ENCODE peak calls at places on chromosomes 2 and 18, in eight cellular contexts. D, N, V, A, U, E, I and Q are unnamed samples.

GRCh38 chr2:52512760-52513159 is 1254.8 kb upstream of the CHAC2 start:
- DNase-seq in D (no peak), N (no peak), V (no peak), A (no peak), U (no peak), E (no peak), I (no peak), Q (no peak)

GRCh38 chr2:183207110-183207509 is 82.9 kb downstream of the NUP35 start:
- DNase-seq in D (no peak), N (no peak), V (peak; percentile 66), A (no peak), U (no peak), E (peak; percentile 29), I (no peak), Q (no peak)

GRCh38 chr2:32864337-32864736 is 82.4 kb upstream of the LTBP1 start:
- DNase-seq in D (no peak), N (no peak), V (peak; percentile 90), A (no peak), U (no peak), E (no peak), I (no peak), Q (no peak)

GRCh38 chr2:217908544-217908943 is 94.3 kb downstream of the TNS1 start:
- DNase-seq in D (peak; percentile 63), N (no peak), V (no peak), A (no peak), U (no peak), E (no peak), I (no peak), Q (no peak)

GRCh38 chr2:64014628-64015027 is 4.6 kb downstream of the VPS54 start:
- DNase-seq in D (no peak), N (no peak), V (no peak), A (no peak), U (no peak), E (no peak), I (no peak), Q (no peak)

GRCh38 chr2:74671479-74671878 is 17.4 kb downstream of the SEMA4F start:
- DNase-seq in D (no peak), N (no peak), V (peak; percentile 38), A (no peak), U (no peak), E (no peak), I (peak; percentile 63), Q (no peak)

GRCh38 chr2:60806988-60807681 is 51.1 kb downstream of the PAPOLG start:
- DNase-seq in D (no peak), N (peak; percentile 81), V (peak; percentile 47), A (peak; percentile 97), U (no peak), E (peak; percentile 34), I (peak; percentile 16), Q (peak; percentile 66)

GRCh38 chr2:231992888-231993287 is 31.4 kb downstream of the DIS3L2 start:
- DNase-seq in D (no peak), N (no peak), V (no peak), A (no peak), U (no peak), E (no peak), I (no peak), Q (no peak)

GRCh38 chr2:176283669-176284068 is 14.4 kb downstream of the MTX2 start:
- DNase-seq in D (no peak), N (no peak), V (no peak), A (no peak), U (no peak), E (no peak), I (no peak), Q (no peak)

GRCh38 chr2:176283268-176283667 is 14.0 kb downstream of the MTX2 start:
- DNase-seq in D (no peak), N (no peak), V (no peak), A (peak; percentile 55), U (no peak), E (no peak), I (no peak), Q (no peak)

GRCh38 chr2:176284451-176285049 is 15.3 kb downstream of the MTX2 start:
- DNase-seq in D (no peak), N (no peak), V (peak; percentile 33), A (no peak), U (no peak), E (no peak), I (no peak), Q (no peak)

GRCh38 chr2:176281267-176281666 is 12.0 kb downstream of the MTX2 start:
- DNase-seq in D (no peak), N (no peak), V (peak; percentile 14), A (no peak), U (no peak), E (no peak), I (peak; percentile 70), Q (no peak)

DNA sequence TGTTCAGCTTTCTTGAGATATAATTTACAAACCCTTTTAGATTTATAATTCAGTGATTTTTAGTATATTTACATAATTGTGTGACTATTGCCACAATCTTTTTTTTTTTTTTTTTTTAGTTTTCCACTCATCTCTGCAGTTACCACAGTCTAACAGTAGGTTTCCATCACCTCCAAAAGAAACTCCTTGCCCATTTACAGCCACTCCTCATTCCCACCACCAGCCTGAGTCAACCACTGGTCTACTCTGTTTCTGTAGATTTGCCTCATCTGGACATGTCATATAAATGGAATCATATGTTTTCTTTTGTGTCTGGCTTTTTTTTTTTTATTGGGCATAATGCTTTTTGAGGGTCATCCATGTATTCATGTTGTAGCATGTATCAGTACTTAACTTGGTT is 16.1 kb downstream of the MTX2 start:
- DNase-seq in D (no peak), N (no peak), V (no peak), A (no peak), U (no peak), E (no peak), I (peak; percentile 46), Q (no peak)
- TF ChIP-seq CTCF in D (no peak), N (no peak), V (no peak), A (peak; percentile 11), U (no peak), E (no peak), I (no peak), Q (no peak)

GRCh38 chr2:24492283-24493272 is 1.5 kb downstream of the NCOA1 start:
- DNase-seq in D (no peak), N (no peak), V (peak; percentile 42), A (peak; percentile 56), U (no peak), E (peak; percentile 38), I (peak; percentile 10), Q (no peak)

GRCh38 chr2:24489942-24490673 is 946 bp upstream of the NCOA1 start:
- DNase-seq in D (no peak), N (peak; percentile 27), V (no peak), A (peak; percentile 90), U (peak; percentile 54), E (peak; percentile 56), I (peak; percentile 30), Q (no peak)

GRCh38 chr2:24489465-24489864 is 1.6 kb upstream of the NCOA1 start:
- DNase-seq in D (no peak), N (no peak), V (no peak), A (no peak), U (no peak), E (no peak), I (no peak), Q (no peak)

GRCh38 chr2:24491626-24492282 is 700 bp downstream of the NCOA1 start:
- DNase-seq in D (peak; percentile 73), N (peak; percentile 65), V (peak; percentile 4), A (peak; percentile 64), U (peak; percentile 26), E (peak; percentile 75), I (peak; percentile 13), Q (peak; percentile 66)

DNA sequence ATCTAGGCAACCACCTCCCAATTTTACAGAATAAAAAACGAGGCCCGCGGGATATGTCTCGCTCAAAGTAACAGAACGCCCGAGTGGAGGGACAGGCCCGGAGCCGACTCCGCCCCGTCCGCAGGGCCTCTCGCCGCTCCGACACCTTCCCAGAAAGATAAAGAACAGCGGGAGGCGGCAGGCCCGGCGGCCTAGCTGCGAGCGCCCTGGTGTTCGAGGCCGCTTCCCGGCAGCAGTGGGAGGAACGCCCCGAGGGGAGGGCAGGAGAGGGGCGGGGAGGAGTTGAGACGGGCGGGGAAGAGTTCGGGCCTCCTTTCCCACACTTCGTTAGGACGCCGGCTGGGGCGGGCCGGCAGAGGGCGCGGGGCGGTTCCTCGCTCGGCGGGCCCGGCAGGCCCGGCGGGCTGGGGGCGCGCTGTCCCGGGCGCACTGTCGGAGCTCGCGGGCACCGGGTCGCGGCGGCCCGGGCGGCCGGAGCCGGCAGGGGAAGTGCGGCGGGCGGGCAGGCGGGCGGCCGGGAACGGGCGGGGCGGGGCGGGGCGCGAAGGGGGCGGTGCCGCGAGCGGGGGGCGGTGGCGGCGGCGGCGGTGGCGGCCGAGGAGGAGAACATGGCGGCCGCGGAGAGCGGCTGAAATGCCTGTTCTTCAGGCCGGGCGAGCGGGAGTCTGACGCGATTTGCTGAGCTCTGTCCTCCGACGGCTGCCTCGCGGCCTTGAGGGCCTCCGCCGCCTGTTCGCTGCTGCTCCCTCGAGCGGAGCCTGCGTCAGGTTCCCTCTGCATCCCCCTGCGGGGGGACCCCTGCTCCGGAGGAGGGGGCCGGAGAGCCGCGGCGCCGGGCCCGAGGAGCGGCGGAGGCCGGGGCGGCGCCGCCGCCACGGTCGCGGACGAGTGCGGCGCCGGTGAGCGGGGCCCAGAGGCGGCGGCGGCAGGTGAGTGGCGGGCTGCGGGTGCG is at the start of gene NCOA1:
- DNase-seq in D (peak; percentile 94), N (peak; percentile 92), V (peak; percentile 88), A (peak; percentile 96), U (peak; percentile 86), E (peak; percentile 94), I (peak; percentile 77), Q (peak; percentile 92)
- TF ChIP-seq CTCF in D (peak; percentile 37), N (no peak), V (peak; percentile 23), A (no peak), U (no peak), E (peak; percentile 35), I (no peak), Q (peak; percentile 18)

GRCh38 chr2:174524525-174524924 is 37.7 kb upstream of the GPR155 start:
- DNase-seq in D (no peak), N (no peak), V (no peak), A (no peak), U (no peak), E (no peak), I (no peak), Q (no peak)

GRCh38 chr2:174527101-174527721 is 40.4 kb upstream of the GPR155 start:
- DNase-seq in D (no peak), N (no peak), V (no peak), A (no peak), U (no peak), E (no peak), I (no peak), Q (no peak)

GRCh38 chr2:174527959-174528358 is 41.1 kb upstream of the GPR155 start:
- DNase-seq in D (no peak), N (no peak), V (no peak), A (no peak), U (no peak), E (no peak), I (no peak), Q (no peak)

GRCh38 chr2:174518397-174518796 is 31.6 kb upstream of the GPR155 start:
- DNase-seq in D (no peak), N (no peak), V (no peak), A (no peak), U (no peak), E (no peak), I (no peak), Q (no peak)

GRCh38 chr2:174522553-174522952 is 35.7 kb upstream of the GPR155 start:
- DNase-seq in D (no peak), N (no peak), V (peak; percentile 40), A (no peak), U (no peak), E (no peak), I (no peak), Q (no peak)
- TF ChIP-seq CTCF in D (peak; percentile 22), N (peak; percentile 46), V (peak; percentile 36), A (peak; percentile 41), U (peak; percentile 59), E (peak; percentile 33), I (peak; percentile 20), Q (no peak)

GRCh38 chr18:21820811-21821143 is 80.2 kb downstream of the MIB1 start:
- DNase-seq in D (no peak), N (no peak), V (no peak), A (no peak), U (no peak), E (no peak), I (no peak), Q (no peak)

GRCh38 chr18:21826196-21826595 is 85.6 kb downstream of the MIB1 start:
- DNase-seq in D (no peak), N (no peak), V (peak; percentile 77), A (no peak), U (no peak), E (peak; percentile 2), I (peak; percentile 78), Q (no peak)

GRCh38 chr18:21823848-21824247 is 83.3 kb downstream of the MIB1 start:
- DNase-seq in D (no peak), N (no peak), V (no peak), A (no peak), U (no peak), E (no peak), I (no peak), Q (no peak)

GRCh38 chr18:21815101-21815500 is 74.5 kb downstream of the MIB1 start:
- DNase-seq in D (no peak), N (no peak), V (no peak), A (no peak), U (no peak), E (no peak), I (no peak), Q (no peak)

GRCh38 chr18:21820035-21820810 is 79.6 kb downstream of the MIB1 start:
- DNase-seq in D (no peak), N (no peak), V (peak; percentile 52), A (peak; percentile 34), U (no peak), E (no peak), I (peak; percentile 4), Q (peak; percentile 17)
- TF ChIP-seq CTCF in D (peak; percentile 58), N (no peak), V (peak; percentile 77), A (peak; percentile 73), U (peak; percentile 64), E (peak; percentile 56), I (peak; percentile 55), Q (no peak)